ENCODE peak calls at places on chromosomes 6 and 20, in four cellular contexts. One of them, this sample, is unnamed.

GRCh38 chr6:122818866-122819265 is 29.8 kb downstream of the SMPDL3A start:
- DNase-seq in IMR-90: no peak
- DNase-seq in endothelial cell of umbilical vein: no peak
- DNase-seq in K562: no peak
- DNase-seq in this sample: no peak

GRCh38 chr6:26363882-26364825 is 844 bp upstream of the BTN3A2 start:
- DNase-seq in IMR-90: no peak
- DNase-seq in endothelial cell of umbilical vein: no peak
- DNase-seq in K562: no peak
- DNase-seq in this sample: peak; percentile 17

GRCh38 chr20:57167971-57168693 is 98.3 kb downstream of the BMP7 start:
- DNase-seq in IMR-90: no peak
- DNase-seq in endothelial cell of umbilical vein: no peak
- DNase-seq in K562: no peak
- DNase-seq in this sample: no peak

GRCh38 chr20:13259921-13260320 is 38.8 kb downstream of the ISM1 start:
- DNase-seq in IMR-90: no peak
- DNase-seq in endothelial cell of umbilical vein: no peak
- DNase-seq in K562: no peak
- DNase-seq in this sample: no peak

GRCh38 chr6:75619230-75619899 is 17.7 kb downstream of the SENP6 start:
- DNase-seq in IMR-90: peak; percentile 22
- DNase-seq in endothelial cell of umbilical vein: no peak
- DNase-seq in K562: no peak
- DNase-seq in this sample: no peak

GRCh38 chr20:63280929-63281545 is 8.4 kb downstream of the ARFGAP1 start:
- DNase-seq in IMR-90: no peak
- DNase-seq in endothelial cell of umbilical vein: no peak
- DNase-seq in K562: no peak
- DNase-seq in this sample: no peak

GRCh38 chr20:25103526-25103925 is 21.6 kb upstream of the VSX1 start:
- DNase-seq in IMR-90: no peak
- DNase-seq in endothelial cell of umbilical vein: no peak
- DNase-seq in K562: no peak
- DNase-seq in this sample: no peak

GRCh38 chr6:133160531-133160930 is 80.6 kb upstream of the EYA4 start:
- DNase-seq in IMR-90: peak; percentile 28
- DNase-seq in endothelial cell of umbilical vein: no peak
- DNase-seq in K562: no peak
- DNase-seq in this sample: no peak

GRCh38 chr6:104325341-104326172 is 534.2 kb downstream of the HACE1 start:
- DNase-seq in IMR-90: no peak
- DNase-seq in endothelial cell of umbilical vein: peak; percentile 43
- DNase-seq in K562: no peak
- DNase-seq in this sample: no peak

GRCh38 chr6:118042855-118043254 is 135.8 kb downstream of the SLC35F1 start:
- DNase-seq in IMR-90: no peak
- DNase-seq in endothelial cell of umbilical vein: no peak
- DNase-seq in K562: no peak
- DNase-seq in this sample: no peak

GRCh38 chr6:71404145-71404966 is 115.7 kb downstream of the OGFRL1 start:
- DNase-seq in IMR-90: peak; percentile 76
- DNase-seq in endothelial cell of umbilical vein: peak; percentile 94
- DNase-seq in K562: no peak
- DNase-seq in this sample: no peak

DNA sequence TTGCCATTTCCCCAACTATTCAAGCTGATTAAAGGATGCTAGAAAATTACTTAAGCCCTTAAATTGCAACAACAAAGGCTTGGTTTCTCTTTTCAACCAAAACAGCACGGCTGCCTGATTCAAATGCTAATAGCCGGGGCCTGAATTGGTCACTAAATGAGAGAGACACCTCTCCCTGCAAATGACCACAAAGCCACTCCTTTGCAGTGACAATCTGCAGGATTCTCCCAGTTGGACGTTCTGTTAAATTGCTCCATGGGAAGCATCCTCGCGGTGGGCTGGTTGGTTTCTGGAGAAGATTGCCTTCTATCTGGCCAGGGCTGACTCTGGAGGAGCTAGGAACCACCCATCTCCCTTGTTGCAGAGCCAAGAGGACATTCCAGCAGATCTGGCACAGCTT is 29.7 kb upstream of the TBXT start:
- DNase-seq in IMR-90: no peak
- DNase-seq in endothelial cell of umbilical vein: no peak
- DNase-seq in K562: no peak
- DNase-seq in this sample: no peak
- TF ChIP-seq FOS in IMR-90: no peak
- TF ChIP-seq FOS in endothelial cell of umbilical vein: no peak
- TF ChIP-seq FOS in K562: no peak
- TF ChIP-seq FOS in this sample: no peak

DNA sequence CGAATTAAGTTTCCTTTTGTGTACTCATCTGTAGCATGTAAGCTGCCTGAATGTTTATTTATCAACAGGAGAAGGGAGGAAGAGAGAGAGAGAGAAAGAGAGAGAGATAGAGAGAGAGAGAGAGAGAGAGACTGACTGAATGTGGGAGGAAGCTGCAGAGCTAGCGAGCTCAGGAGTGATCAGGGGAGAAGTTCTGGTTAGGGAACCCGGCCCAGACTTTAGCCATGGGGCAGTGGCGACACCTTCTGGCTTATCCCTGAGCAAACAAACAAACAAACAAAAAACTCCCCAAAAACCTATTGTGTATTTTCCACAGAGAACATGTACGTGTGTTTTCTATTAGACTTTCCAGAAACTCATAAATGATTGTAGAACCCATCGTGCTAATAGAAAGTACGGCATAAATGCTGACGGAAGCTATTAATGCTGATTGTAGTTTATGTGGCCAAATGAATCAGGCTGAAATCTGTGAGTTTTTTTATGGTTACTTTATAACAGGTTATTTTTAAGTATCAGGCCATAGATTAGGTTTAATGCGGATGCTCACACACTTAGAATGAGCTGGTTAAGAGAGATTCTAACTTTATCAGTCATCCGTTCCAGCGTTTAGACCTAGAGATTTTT is 92.8 kb downstream of the CLIC5 start:
- DNase-seq in IMR-90: peak; percentile 61
- DNase-seq in endothelial cell of umbilical vein: peak; percentile 40
- DNase-seq in K562: peak; percentile 42
- DNase-seq in this sample: no peak
- TF ChIP-seq FOS in IMR-90: no peak
- TF ChIP-seq FOS in endothelial cell of umbilical vein: no peak
- TF ChIP-seq FOS in K562: no peak
- TF ChIP-seq FOS in this sample: no peak

DNA sequence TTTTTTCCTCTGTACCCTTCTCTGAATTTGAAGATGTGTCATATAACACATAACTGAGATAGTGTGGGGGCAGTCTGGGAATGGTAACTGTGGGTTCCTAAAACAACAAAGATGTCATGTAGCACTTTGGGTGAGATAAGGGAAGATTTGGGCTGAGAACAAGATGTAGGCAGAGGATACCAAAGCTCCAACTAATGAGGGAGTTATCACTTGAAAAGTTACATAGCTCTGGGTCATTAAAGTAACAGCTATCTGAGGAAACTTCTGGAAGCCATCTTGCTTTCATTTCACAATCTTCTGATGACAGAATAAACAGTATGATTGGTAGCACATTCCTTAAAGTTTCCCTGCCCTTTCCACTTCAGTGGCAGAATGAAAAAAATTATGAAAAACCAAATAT is 255.4 kb downstream of the TBX18 start:
- DNase-seq in IMR-90: no peak
- DNase-seq in endothelial cell of umbilical vein: no peak
- DNase-seq in K562: no peak
- DNase-seq in this sample: no peak
- TF ChIP-seq FOS in IMR-90: no peak
- TF ChIP-seq FOS in endothelial cell of umbilical vein: no peak
- TF ChIP-seq FOS in K562: no peak
- TF ChIP-seq FOS in this sample: no peak

DNA sequence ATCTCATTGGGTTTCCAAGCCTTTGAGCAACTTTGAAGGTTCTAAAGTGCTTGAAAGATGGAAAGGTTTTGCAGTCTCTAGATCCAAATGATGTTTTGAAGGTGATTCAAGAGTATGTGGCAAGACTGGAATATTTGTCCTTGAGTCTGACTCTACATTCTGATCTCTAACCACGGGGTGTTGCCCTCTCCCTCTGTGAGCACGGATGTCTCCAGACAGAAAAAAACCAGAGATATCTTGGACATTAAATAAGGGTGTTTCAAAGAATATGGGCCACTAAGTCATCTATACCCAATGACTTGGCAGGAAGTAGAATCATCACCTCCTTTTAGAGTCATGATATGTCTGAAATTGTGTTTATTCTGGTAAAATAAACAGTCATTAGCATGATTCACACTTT is 384.2 kb downstream of the BMP2 start:
- DNase-seq in IMR-90: no peak
- DNase-seq in endothelial cell of umbilical vein: no peak
- DNase-seq in K562: no peak
- DNase-seq in this sample: no peak
- TF ChIP-seq FOS in IMR-90: no peak
- TF ChIP-seq FOS in endothelial cell of umbilical vein: peak; percentile 78
- TF ChIP-seq FOS in K562: no peak
- TF ChIP-seq FOS in this sample: no peak

GRCh38 chr6:27668442-27669275 is 195.8 kb upstream of the ZNF184 start:
- DNase-seq in IMR-90: peak; percentile 77
- DNase-seq in endothelial cell of umbilical vein: peak; percentile 44
- DNase-seq in K562: peak; percentile 82
- DNase-seq in this sample: no peak
- TF ChIP-seq FOS in IMR-90: peak; percentile 49
- TF ChIP-seq FOS in endothelial cell of umbilical vein: no peak
- TF ChIP-seq FOS in K562: no peak
- TF ChIP-seq FOS in this sample: no peak

GRCh38 chr20:53622247-53623114 is 28.8 kb upstream of the ZNF217 start:
- DNase-seq in IMR-90: no peak
- DNase-seq in endothelial cell of umbilical vein: no peak
- DNase-seq in K562: no peak
- DNase-seq in this sample: peak; percentile 38

GRCh38 chr20:53621482-53622246 is 28.0 kb upstream of the ZNF217 start:
- DNase-seq in IMR-90: peak; percentile 82
- DNase-seq in endothelial cell of umbilical vein: peak; percentile 92
- DNase-seq in K562: peak; percentile 62
- DNase-seq in this sample: peak; percentile 59

GRCh38 chr20:53626584-53626983 is 32.9 kb upstream of the ZNF217 start:
- DNase-seq in IMR-90: no peak
- DNase-seq in endothelial cell of umbilical vein: no peak
- DNase-seq in K562: no peak
- DNase-seq in this sample: no peak

GRCh38 chr20:53623127-53623453 is 29.5 kb upstream of the ZNF217 start:
- DNase-seq in IMR-90: no peak
- DNase-seq in endothelial cell of umbilical vein: no peak
- DNase-seq in K562: no peak
- DNase-seq in this sample: no peak

GRCh38 chr20:53623454-53624206 is 30.0 kb upstream of the ZNF217 start:
- DNase-seq in IMR-90: peak; percentile 77
- DNase-seq in endothelial cell of umbilical vein: peak; percentile 85
- DNase-seq in K562: peak; percentile 61
- DNase-seq in this sample: peak; percentile 60
- TF ChIP-seq FOS in IMR-90: no peak
- TF ChIP-seq FOS in endothelial cell of umbilical vein: no peak
- TF ChIP-seq FOS in K562: no peak
- TF ChIP-seq FOS in this sample: no peak

GRCh38 chr6:14288910-14289309 is 171.3 kb downstream of the CD83 start:
- DNase-seq in IMR-90: no peak
- DNase-seq in endothelial cell of umbilical vein: no peak
- DNase-seq in K562: no peak
- DNase-seq in this sample: no peak

GRCh38 chr6:14292119-14292518 is 174.5 kb downstream of the CD83 start:
- DNase-seq in IMR-90: no peak
- DNase-seq in endothelial cell of umbilical vein: no peak
- DNase-seq in K562: no peak
- DNase-seq in this sample: no peak

GRCh38 chr6:14290448-14291388 is 173.1 kb downstream of the CD83 start:
- DNase-seq in IMR-90: no peak
- DNase-seq in endothelial cell of umbilical vein: no peak
- DNase-seq in K562: no peak
- DNase-seq in this sample: no peak

DNA sequence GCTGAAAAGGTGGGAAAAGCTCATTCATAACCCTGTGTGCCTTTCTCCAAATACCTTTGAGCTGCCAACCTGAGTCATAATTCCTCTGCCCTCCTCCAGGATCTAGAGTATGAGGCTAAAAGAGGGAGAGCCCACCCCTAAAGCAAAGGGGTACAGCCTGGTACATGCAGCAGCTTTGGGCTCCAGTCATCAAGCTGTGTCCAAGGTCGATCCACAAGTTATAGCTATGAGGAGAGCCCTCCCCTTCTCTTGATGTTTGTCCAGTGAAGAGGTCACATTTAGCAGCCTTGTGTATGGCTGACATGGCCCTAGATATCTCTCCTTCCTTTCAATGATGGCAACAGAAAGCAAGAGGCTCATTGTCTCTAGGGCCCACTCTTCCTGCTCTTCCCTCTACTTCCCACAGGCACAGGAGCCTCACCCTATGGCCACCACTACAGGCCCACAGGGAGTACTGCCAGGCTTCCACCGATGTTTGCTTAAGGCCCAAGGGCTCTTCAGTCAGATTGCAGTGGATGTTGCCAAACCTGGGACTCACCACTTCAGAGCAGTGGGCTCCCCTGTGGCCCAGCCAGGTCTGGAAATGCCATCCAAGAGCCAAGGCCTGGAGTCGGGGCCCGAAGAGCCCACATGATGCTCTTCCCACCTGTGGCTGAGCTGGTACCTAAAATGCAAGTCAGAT is 176.8 kb downstream of the CD83 start:
- DNase-seq in IMR-90: no peak
- DNase-seq in endothelial cell of umbilical vein: no peak
- DNase-seq in K562: no peak
- DNase-seq in this sample: no peak
- TF ChIP-seq FOS in IMR-90: no peak
- TF ChIP-seq FOS in endothelial cell of umbilical vein: no peak
- TF ChIP-seq FOS in K562: no peak
- TF ChIP-seq FOS in this sample: no peak

This sample was measured in GM12878.